ENCODE peak calls at places on chromosomes 6 and 20, in five cellular contexts. B, C, M, O and N are unnamed samples.

GRCh38 chr6:151549790-151550189 is 56.0 kb downstream of the CCDC170 start:
- DNase-seq in B (no peak), C (no peak), M (no peak), O (no peak), N (no peak)

GRCh38 chr6:108027054-108027453 is 47.5 kb downstream of the OSTM1 start:
- DNase-seq in B (no peak), O (no peak), M (no peak), C (no peak), N (no peak)

GRCh38 chr20:45433316-45433715 is 17.4 kb downstream of the PIGT start:
- DNase-seq in C (no peak), O (no peak), B (no peak), M (no peak), N (no peak)

GRCh38 chr6:169930799-169931198 is 179.4 kb downstream of the ERMARD start:
- DNase-seq in B (no peak), O (no peak), C (no peak), M (peak), N (no peak)

GRCh38 chr6:105137388-105137787 is 42.4 kb downstream of the POPDC3 start:
- DNase-seq in O (no peak), M (peak), B (no peak), C (no peak), N (no peak)

GRCh38 chr20:13856356-13856755 is 71.5 kb downstream of the NDUFAF5 start:
- DNase-seq in C (no peak), B (no peak), O (no peak), M (peak), N (no peak)

GRCh38 chr6:56555438-56555872 is 87.2 kb downstream of the DST start:
- DNase-seq in O (no peak), C (no peak), M (peak), B (no peak), N (no peak)

GRCh38 chr6:109296305-109296915 is 85.9 kb downstream of the CD164 start:
- DNase-seq in O (no peak), C (no peak), B (no peak), M (no peak), N (no peak)

GRCh38 chr6:88629838-88630462 is 333.5 kb downstream of the RNGTT start:
- DNase-seq in O (peak), C (no peak), B (no peak), M (peak), N (no peak)

GRCh38 chr6:160301341-160301740 is 42.7 kb upstream of the SLC22A2 start:
- DNase-seq in C (no peak), O (no peak), M (no peak), B (no peak), N (no peak)

GRCh38 chr6:126886106-126886505 is 232.4 kb upstream of the RSPO3 start:
- DNase-seq in O (no peak), B (no peak), C (no peak), M (no peak), N (no peak)

GRCh38 chr6:108942556-108943492 is 94.6 kb downstream of the ARMC2 start:
- DNase-seq in M (no peak), B (no peak), C (peak), O (no peak), N (peak)

GRCh38 chr6:116398366-116399005 is 27.7 kb downstream of the DSE start:
- DNase-seq in C (no peak), O (no peak), M (no peak), B (no peak), N (no peak)

GRCh38 chr6:168583126-168583525 is 142.1 kb downstream of the SMOC2 start:
- DNase-seq in M (no peak), B (no peak), O (no peak), C (no peak), N (no peak)

GRCh38 chr6:139919107-139920026 is 544.9 kb upstream of the CITED2 start:
- DNase-seq in O (no peak), M (no peak), C (no peak), B (no peak), N (no peak)

GRCh38 chr20:39338977-39339376 is 376.8 kb downstream of the DHX35 start:
- DNase-seq in M (no peak), C (no peak), B (no peak), O (no peak), N (no peak)

GRCh38 chr6:129659590-129660345 is 50.2 kb downstream of the ARHGAP18 start:
- DNase-seq in O (no peak), C (no peak), B (no peak), M (no peak), N (no peak)

GRCh38 chr20:1383621-1384404 is 9.0 kb downstream of the FKBP1A start:
- DNase-seq in B (no peak), O (no peak), C (no peak), M (no peak), N (no peak)
- H3K27ac ChIP-seq in B (no peak), O (no peak), C (no peak), M (no peak), N (no peak)

GRCh38 chr6:36027501-36028087 is at the start of gene MAPK14:
- DNase-seq in B (peak), M (peak), C (peak), O (peak), N (peak)

GRCh38 chr6:36025260-36025931 is 955 bp upstream of the SLC26A8 start:
- DNase-seq in O (no peak), M (no peak), B (no peak), C (no peak), N (no peak)

GRCh38 chr6:36028088-36028886 is 679 bp downstream of the MAPK14 start:
- DNase-seq in O (peak), C (no peak), M (no peak), B (peak), N (peak)

GRCh38 chr6:36024154-36024760 is at the start of gene SLC26A8:
- DNase-seq in B (peak), C (no peak), O (peak), M (peak), N (no peak)

GRCh38 chr6:36025932-36026327 is 1.5 kb upstream of the SLC26A8 start:
- DNase-seq in M (peak), B (no peak), O (no peak), C (no peak), N (no peak)
- H3K27ac ChIP-seq in M (no peak), B (no peak), O (no peak), C (no peak), N (no peak)

GRCh38 chr20:43666376-43667328 is at the start of gene MYBL2:
- DNase-seq in C (peak), B (peak), O (peak), M (peak), N (peak)
- H3K27ac ChIP-seq in C (no peak), B (no peak), O (no peak), M (no peak), N (no peak)

GRCh38 chr6:35484921-35485392 is 11.9 kb downstream of the TEAD3 start:
- DNase-seq in B (no peak), C (no peak), M (no peak), O (peak), N (no peak)
- H3K27ac ChIP-seq in B (peak), C (no peak), M (no peak), O (peak), N (no peak)

DNA sequence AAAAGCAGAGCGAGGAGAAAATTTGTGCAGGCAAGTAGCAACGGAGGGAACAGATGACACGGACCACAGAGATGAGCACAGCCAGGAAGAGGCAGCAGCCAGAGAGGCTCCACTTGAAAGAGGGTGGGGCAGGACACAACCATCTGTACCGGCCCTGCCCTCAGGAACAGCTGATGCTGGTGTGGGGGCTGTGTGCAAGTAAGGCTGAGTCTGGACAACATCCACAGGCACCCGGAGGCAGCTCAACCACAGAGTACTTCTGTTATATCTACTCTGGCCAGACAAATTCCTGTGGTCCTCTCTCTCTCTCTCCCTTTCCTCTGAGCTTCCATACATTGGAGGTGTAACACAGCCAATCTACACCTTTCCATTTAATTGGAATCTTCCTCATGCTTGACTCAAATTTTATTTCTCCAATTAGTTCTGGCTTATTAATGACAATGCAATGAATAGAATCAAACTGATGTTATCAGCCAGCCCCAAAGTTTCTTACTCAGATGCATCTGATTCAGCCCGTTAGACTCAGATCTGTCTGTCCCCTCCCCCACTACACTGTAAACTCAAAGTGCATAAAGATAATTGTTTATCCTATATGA is 24.9 kb downstream of the KIF13A start:
- DNase-seq in C (no peak), B (no peak), O (no peak), M (no peak), N (no peak)
- H3K27ac ChIP-seq in C (no peak), B (no peak), O (no peak), M (no peak), N (no peak)

GRCh38 chr20:31705191-31705590 is 17.5 kb downstream of the BCL2L1 start:
- DNase-seq in M (no peak), C (no peak), O (no peak), B (no peak), N (no peak)
- H3K27ac ChIP-seq in M (no peak), C (no peak), O (no peak), B (peak), N (no peak)

DNA sequence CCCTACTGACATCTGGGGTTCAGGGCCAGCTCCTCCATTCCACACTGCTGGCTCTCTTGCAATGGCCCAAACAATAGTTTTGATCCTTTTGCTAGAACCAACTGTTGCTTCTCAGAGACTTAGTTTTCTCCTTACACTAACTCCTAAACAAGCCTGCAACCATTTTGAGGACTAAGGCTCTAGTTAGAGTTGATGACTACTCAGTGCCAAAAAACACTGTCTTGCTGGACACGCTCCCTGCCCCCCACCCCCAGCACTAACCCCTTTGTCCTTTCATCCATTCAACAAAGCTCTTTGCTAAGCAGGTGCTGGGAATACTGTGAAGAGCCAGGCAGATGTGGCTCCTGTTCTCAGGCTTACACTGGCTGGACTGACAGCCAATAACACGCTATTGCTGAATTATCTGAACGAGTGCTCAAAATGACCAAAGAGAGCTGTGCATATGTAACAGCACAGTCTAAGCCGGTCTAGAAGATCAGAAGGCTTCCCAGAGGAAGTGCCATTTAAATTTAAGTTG is 17.6 kb downstream of the GCLC start:
- DNase-seq in B (no peak), O (no peak), C (no peak), M (peak), N (no peak)
- H3K27ac ChIP-seq in B (no peak), O (no peak), C (no peak), M (no peak), N (no peak)

GRCh38 chr6:136249811-136250685 is at the start of gene MTFR2:
- DNase-seq in M (peak), B (peak), O (peak), C (peak), N (peak)
- H3K27ac ChIP-seq in M (no peak), B (peak), O (no peak), C (peak), N (no peak)